ENCODE peak calls at places on chromosomes 3 and 15, in six cellular contexts. D is bronchial epithelial cell, W is kidney epithelial cell, M is transverse colon, O is left ventricle myocardium inferior, E is endodermal cell. L is an unnamed sample.

GRCh38 chr15:98853593-98854420 is 153.8 kb downstream of the PGPEP1L start:
- DNase-seq in M (peak), D (peak), E (peak), O (no peak), W (no peak), L (no peak)

GRCh38 chr15:37015025-37015424 is 85.3 kb downstream of the MEIS2 start:
- DNase-seq in E (no peak), M (no peak), D (peak), O (no peak), W (no peak), L (no peak)

GRCh38 chr15:62758126-62758951 is 284.2 kb upstream of the TPM1 start:
- DNase-seq in M (peak), D (peak), E (no peak), O (no peak), W (peak), L (peak)

GRCh38 chr15:58771621-58772235 is 626 bp downstream of the MINDY2 start:
- DNase-seq in E (peak), W (no peak), D (peak), O (peak), M (peak), L (no peak)

GRCh38 chr15:70242962-70243685 is 145.4 kb upstream of the TLE3 start:
- DNase-seq in O (no peak), E (peak), D (no peak), M (peak), W (no peak), L (no peak)

GRCh38 chr3:42012935-42013651 is 51.2 kb upstream of the ULK4 start:
- DNase-seq in W (no peak), D (peak), E (peak), O (peak), M (peak), L (no peak)

GRCh38 chr3:9198805-9199386 is 50.5 kb downstream of the SRGAP3 start:
- DNase-seq in D (peak), E (no peak), W (no peak), M (no peak), O (no peak), L (no peak)

GRCh38 chr15:57567909-57568308 is 23.8 kb upstream of the MYZAP start:
- DNase-seq in E (no peak), D (no peak), W (no peak), M (no peak), O (no peak), L (no peak)

GRCh38 chr3:179333084-179333483 is 10.3 kb downstream of the ZNF639 start:
- DNase-seq in E (no peak), D (no peak), W (no peak), M (no peak), O (no peak), L (no peak)

GRCh38 chr15:69478259-69478687 is 25.7 kb downstream of the RPLP1 start:
- DNase-seq in E (peak), W (no peak), M (peak), D (no peak), O (peak), L (no peak)

GRCh38 chr3:180747805-180748361 is 68.6 kb upstream of the CCDC39 start:
- DNase-seq in W (no peak), O (no peak), M (no peak), D (no peak), E (no peak), L (no peak)

GRCh38 chr3:19046440-19046839 is 101.9 kb upstream of the KCNH8 start:
- DNase-seq in W (no peak), E (no peak), O (no peak), D (no peak), M (no peak), L (no peak)

GRCh38 chr15:33045066-33045810 is 149.3 kb downstream of the FMN1 start:
- DNase-seq in D (no peak), M (no peak), O (no peak), W (no peak), E (no peak), L (no peak)

GRCh38 chr3:42655980-42656679 is 2.6 kb downstream of the ZBTB47 start:
- DNase-seq in W (no peak), M (no peak), O (no peak), E (no peak), D (peak), L (no peak)

GRCh38 chr3:14237431-14237830 is 58.8 kb downstream of the LSM3 start:
- DNase-seq in W (no peak), M (no peak), D (no peak), O (peak), E (no peak), L (no peak)

GRCh38 chr3:188259611-188260010 is 105.7 kb downstream of the LPP start:
- DNase-seq in E (no peak), W (no peak), O (no peak), D (no peak), M (no peak), L (no peak)

GRCh38 chr3:100709840-100710235 is 544 bp downstream of the TFG start:
- DNase-seq in W (no peak), O (no peak), D (peak), E (peak), M (peak), L (no peak)

GRCh38 chr3:193857996-193858395 is 265.0 kb downstream of the OPA1 start:
- DNase-seq in M (no peak), O (no peak), W (no peak), E (no peak), D (peak), L (peak)

GRCh38 chr15:66898656-66899402 is 166.6 kb upstream of the SMAD3 start:
- DNase-seq in O (no peak), M (no peak), E (peak), W (no peak), D (no peak), L (no peak)

GRCh38 chr3:39104961-39105686 is 2.3 kb downstream of the GORASP1 start:
- DNase-seq in E (no peak), D (no peak), O (no peak), M (no peak), W (no peak), L (no peak)

GRCh38 chr3:39106281-39107055 is 959 bp downstream of the GORASP1 start:
- DNase-seq in E (peak), O (no peak), M (no peak), W (no peak), D (peak), L (no peak)

GRCh38 chr3:39107056-39107873 is at the start of the genes GORASP1 and TTC21A:
- DNase-seq in D (peak), E (peak), O (peak), M (peak), W (peak), L (no peak)

GRCh38 chr3:39103791-39104552 is 3.5 kb downstream of the GORASP1 start:
- DNase-seq in M (no peak), O (no peak), D (no peak), W (no peak), E (no peak), L (no peak)

DNA sequence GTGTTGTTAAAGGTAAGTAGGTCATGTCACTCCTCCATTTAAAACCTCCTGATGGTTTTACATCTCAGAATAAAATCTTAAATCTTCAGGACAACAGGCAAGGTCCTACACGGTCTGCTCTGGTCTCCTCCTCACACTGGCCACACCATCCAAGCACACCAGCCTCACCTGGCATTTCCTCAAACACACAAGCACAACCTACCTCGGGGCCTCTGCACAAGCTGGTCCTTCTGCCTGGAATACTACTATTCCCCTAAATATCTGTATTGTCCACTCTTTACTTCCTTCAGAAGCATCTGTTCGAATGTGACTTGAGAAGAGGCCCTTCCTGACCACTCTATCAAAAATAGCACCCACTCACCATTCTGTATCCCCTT is 1.8 kb downstream of the GORASP1 start:
- DNase-seq in D (no peak), E (no peak), M (no peak), W (no peak), O (no peak), L (no peak)
- H3K4me3 ChIP-seq in D (no peak), E (peak), M (peak), W (no peak), O (peak), L (peak)

DNA sequence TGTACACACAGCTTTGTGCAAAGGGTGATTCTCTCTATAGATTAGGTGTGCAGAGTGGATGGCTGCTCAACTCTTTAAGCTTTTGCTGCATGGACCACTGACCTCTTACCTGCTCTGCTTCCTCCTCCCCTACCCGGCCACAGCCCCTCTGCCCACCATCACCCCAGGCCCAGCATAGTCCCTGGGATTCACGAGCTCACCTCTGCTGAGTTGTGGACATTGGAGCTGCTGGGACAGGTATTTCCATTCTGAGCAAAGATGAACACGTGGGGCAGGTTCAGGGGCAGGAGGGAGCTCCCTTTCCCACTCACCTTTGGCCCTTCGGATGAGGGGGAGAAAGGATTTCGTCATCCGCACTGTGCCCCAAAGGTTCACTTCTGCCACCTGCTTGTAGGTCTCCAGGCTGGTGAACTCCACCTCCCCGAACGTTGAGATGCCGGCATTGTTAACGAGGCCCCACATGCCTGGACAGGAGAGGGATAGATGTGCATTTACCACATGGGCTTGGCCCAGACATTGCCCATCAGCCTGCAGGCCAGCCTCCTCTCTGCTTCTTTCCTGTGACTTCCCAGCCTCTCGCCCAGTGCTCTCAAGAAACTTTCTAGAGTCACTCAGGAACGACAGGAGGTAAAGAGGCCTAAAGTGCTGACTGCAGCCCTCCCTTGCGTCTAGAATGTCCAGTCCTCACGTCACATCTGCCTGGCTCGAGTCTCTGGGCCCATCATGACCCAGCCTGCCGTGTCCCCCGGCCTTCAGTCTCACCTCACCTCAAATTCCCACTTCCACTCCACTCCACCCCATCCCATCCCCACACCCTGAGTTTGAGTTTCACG is 41.6 kb downstream of the BDH1 start:
- DNase-seq in O (no peak), W (no peak), D (peak), M (no peak), E (peak), L (no peak)
- TF ChIP-seq CTCF in O (no peak), W (no peak), D (no peak), M (no peak), E (no peak), L (no peak)

GRCh38 chr3:59527493-59527892 is 477.7 kb upstream of the CFAP20DC start:
- DNase-seq in O (no peak), E (no peak), D (no peak), W (no peak), M (no peak), L (no peak)
- H3K4me3 ChIP-seq in O (no peak), E (no peak), D (no peak), W (no peak), M (no peak), L (no peak)

GRCh38 chr3:46368569-46368968 is 2.2 kb upstream of the CCR5 start:
- DNase-seq in W (no peak), O (peak), E (peak), M (peak), D (no peak), L (no peak)
- TF ChIP-seq CTCF in W (no peak), O (no peak), E (peak), M (no peak), D (no peak), L (no peak)

GRCh38 chr15:26790118-26790517 is 17.3 kb upstream of the GABRB3 start:
- DNase-seq in O (no peak), E (no peak), M (no peak), D (no peak), W (no peak), L (no peak)
- H3K4me3 ChIP-seq in O (no peak), E (no peak), M (no peak), D (no peak), W (no peak), L (no peak)

L was measured in AG04449.